ENCODE peak calls at places on chromosomes 12 and 14, in five cellular contexts. W, G, E, P and X are unnamed samples.

GRCh38 chr14:102509744-102510615 is at the start of gene ANKRD9:
- DNase-seq in W (peak), E (peak), P (peak), G (peak), X (peak)

GRCh38 chr14:94129111-94129757 is at the start of gene IFI27L2:
- DNase-seq in G (peak), P (peak), W (no peak), E (peak), X (peak)

GRCh38 chr12:104586325-104587048 is 129.7 kb downstream of the CHST11 start:
- DNase-seq in P (no peak), G (no peak), E (no peak), W (no peak), X (no peak)

GRCh38 chr12:109476807-109477184 is 304 bp downstream of the KCTD10 start:
- DNase-seq in P (no peak), G (no peak), E (no peak), W (no peak), X (no peak)

GRCh38 chr12:62537544-62537943 is 70.9 kb downstream of the MON2 start:
- DNase-seq in E (peak), G (peak), P (no peak), W (peak), X (peak)

GRCh38 chr14:100540141-100540925 is 46.9 kb downstream of the BEGAIN start:
- DNase-seq in G (no peak), P (no peak), W (no peak), E (peak), X (no peak)

GRCh38 chr12:27394676-27395075 is 51.9 kb upstream of the SMCO2 start:
- DNase-seq in P (no peak), E (no peak), G (no peak), W (no peak), X (no peak)

GRCh38 chr14:44412858-44413569 is 94.1 kb downstream of the FSCB start:
- DNase-seq in W (no peak), E (no peak), G (no peak), P (no peak), X (no peak)

GRCh38 chr12:79685068-79685467 is 5.7 kb downstream of the PAWR start:
- DNase-seq in P (no peak), W (no peak), E (no peak), G (no peak), X (no peak)

GRCh38 chr14:61477845-61478438 is 156.6 kb downstream of the PRKCH start:
- DNase-seq in E (peak), G (no peak), P (no peak), W (no peak), X (no peak)

GRCh38 chr14:53151867-53152626 is 1.1 kb downstream of the DDHD1 start:
- DNase-seq in P (peak), G (peak), W (peak), E (peak), X (peak)

GRCh38 chr12:104566244-104566993 is 109.7 kb downstream of the CHST11 start:
- DNase-seq in G (no peak), E (no peak), P (no peak), W (no peak), X (no peak)

GRCh38 chr12:53053223-53054111 is 3.6 kb downstream of the TNS2 start:
- DNase-seq in P (peak), G (no peak), E (peak), W (no peak), X (peak)

GRCh38 chr14:90467501-90467900 is 70.7 kb downstream of the CALM1 start:
- DNase-seq in G (no peak), P (no peak), W (no peak), E (no peak), X (no peak)

GRCh38 chr14:82422186-82422585 is 888.5 kb upstream of the SEL1L start:
- DNase-seq in P (no peak), W (no peak), E (no peak), G (no peak), X (no peak)

GRCh38 chr12:17333287-17333686 is 727.3 kb upstream of the LMO3 start:
- DNase-seq in E (no peak), P (no peak), W (no peak), G (no peak), X (no peak)

GRCh38 chr12:113846883-113847282 is 119.2 kb downstream of the RBM19 start:
- DNase-seq in P (no peak), E (no peak), G (no peak), W (no peak), X (no peak)

GRCh38 chr14:100454437-100454836 is 131.3 kb downstream of the SLC25A47 start:
- DNase-seq in E (no peak), P (no peak), W (no peak), G (no peak), X (no peak)

GRCh38 chr12:120684523-120684932 is 2.4 kb upstream of the MLEC start:
- DNase-seq in W (no peak), P (no peak), E (no peak), G (no peak), X (no peak)

GRCh38 chr12:111034911-111035577 is 114.7 kb upstream of the MYL2 start:
- DNase-seq in W (no peak), E (no peak), P (no peak), G (peak), X (no peak)

GRCh38 chr14:101355284-101355683 is 206.0 kb upstream of the DIO3 start:
- DNase-seq in E (no peak), W (no peak), G (no peak), P (no peak), X (no peak)